ENCODE peak calls at places on chromosomes 12 and 14, in four cellular contexts. One of them, this sample, is unnamed.

GRCh38 chr14:70013269-70013873 is 134.2 kb downstream of the SMOC1 start:
- DNase-seq in heart left ventricle: no peak
- DNase-seq in foreskin fibroblast: no peak
- DNase-seq in GM12865: peak
- DNase-seq in this sample: no peak

GRCh38 chr14:100223332-100224171 is 15.4 kb upstream of the YY1 start:
- DNase-seq in GM12865: no peak
- DNase-seq in heart left ventricle: no peak
- DNase-seq in foreskin fibroblast: peak
- DNase-seq in this sample: no peak

GRCh38 chr12:82359115-82359478 is 768 bp downstream of the METTL25 start:
- DNase-seq in GM12865: peak
- DNase-seq in heart left ventricle: no peak
- DNase-seq in foreskin fibroblast: no peak
- DNase-seq in this sample: no peak

GRCh38 chr12:71871116-71871515 is 31.6 kb downstream of the TBC1D15 start:
- DNase-seq in foreskin fibroblast: peak
- DNase-seq in GM12865: no peak
- DNase-seq in heart left ventricle: no peak
- DNase-seq in this sample: no peak

GRCh38 chr12:133058203-133059125 is 21.2 kb downstream of the ZNF84 start:
- DNase-seq in heart left ventricle: no peak
- DNase-seq in foreskin fibroblast: no peak
- DNase-seq in GM12865: peak
- DNase-seq in this sample: no peak

GRCh38 chr12:104632724-104633181 is 176.0 kb downstream of the CHST11 start:
- DNase-seq in foreskin fibroblast: peak
- DNase-seq in heart left ventricle: no peak
- DNase-seq in GM12865: no peak
- DNase-seq in this sample: peak

GRCh38 chr14:75279739-75280447 is 1.3 kb downstream of the FOS start:
- DNase-seq in GM12865: no peak
- DNase-seq in heart left ventricle: no peak
- DNase-seq in foreskin fibroblast: no peak
- DNase-seq in this sample: no peak

GRCh38 chr14:67674480-67675218 is at the start of gene VTI1B:
- DNase-seq in GM12865: peak
- DNase-seq in foreskin fibroblast: peak
- DNase-seq in heart left ventricle: peak
- DNase-seq in this sample: peak

GRCh38 chr12:64187370-64187769 is 34.7 kb downstream of the KICS2 start:
- DNase-seq in foreskin fibroblast: peak
- DNase-seq in heart left ventricle: no peak
- DNase-seq in GM12865: no peak
- DNase-seq in this sample: peak

GRCh38 chr12:117514016-117514415 is 152.6 kb upstream of the NOS1 start:
- DNase-seq in foreskin fibroblast: no peak
- DNase-seq in heart left ventricle: no peak
- DNase-seq in GM12865: no peak
- DNase-seq in this sample: no peak

GRCh38 chr14:99570542-99571302 is 33.3 kb downstream of the CCDC85C start:
- DNase-seq in GM12865: no peak
- DNase-seq in foreskin fibroblast: no peak
- DNase-seq in heart left ventricle: no peak
- DNase-seq in this sample: no peak

GRCh38 chr12:13135336-13136178 is 32.1 kb upstream of the GSG1 start:
- DNase-seq in GM12865: no peak
- DNase-seq in heart left ventricle: no peak
- DNase-seq in foreskin fibroblast: peak
- DNase-seq in this sample: peak

GRCh38 chr14:103880334-103880985 is 33.1 kb upstream of the PPP1R13B start:
- DNase-seq in foreskin fibroblast: peak
- DNase-seq in GM12865: no peak
- DNase-seq in heart left ventricle: peak
- DNase-seq in this sample: peak

GRCh38 chr12:83817730-83818129 is 1094.9 kb downstream of the SLC6A15 start:
- DNase-seq in heart left ventricle: no peak
- DNase-seq in GM12865: no peak
- DNase-seq in foreskin fibroblast: no peak
- DNase-seq in this sample: no peak

GRCh38 chr12:113196996-113197395 is 11.5 kb downstream of the RITA1 start:
- DNase-seq in heart left ventricle: peak
- DNase-seq in GM12865: peak
- DNase-seq in foreskin fibroblast: peak
- DNase-seq in this sample: peak

GRCh38 chr12:97805086-97805485 is 342.5 kb downstream of the RMST start:
- DNase-seq in heart left ventricle: no peak
- DNase-seq in GM12865: no peak
- DNase-seq in foreskin fibroblast: no peak
- DNase-seq in this sample: no peak

GRCh38 chr14:35385042-35385839 is 19.3 kb downstream of the NFKBIA start:
- DNase-seq in GM12865: no peak
- DNase-seq in foreskin fibroblast: peak
- DNase-seq in heart left ventricle: peak
- DNase-seq in this sample: peak

GRCh38 chr12:89501793-89502192 is 22.8 kb downstream of the GALNT4 start:
- DNase-seq in GM12865: no peak
- DNase-seq in foreskin fibroblast: no peak
- DNase-seq in heart left ventricle: no peak
- DNase-seq in this sample: no peak

GRCh38 chr12:64181504-64182291 is 40.4 kb downstream of the KICS2 start:
- DNase-seq in foreskin fibroblast: peak
- DNase-seq in heart left ventricle: peak
- DNase-seq in GM12865: peak
- DNase-seq in this sample: peak

GRCh38 chr14:82855912-82856381 is 1322.3 kb upstream of the SEL1L start:
- DNase-seq in GM12865: peak
- DNase-seq in heart left ventricle: no peak
- DNase-seq in foreskin fibroblast: no peak
- DNase-seq in this sample: peak

GRCh38 chr14:71119075-71119474 is 211.8 kb downstream of the PCNX1 start:
- DNase-seq in foreskin fibroblast: no peak
- DNase-seq in GM12865: no peak
- DNase-seq in heart left ventricle: no peak
- DNase-seq in this sample: no peak

GRCh38 chr14:71117839-71118743 is 210.8 kb downstream of the PCNX1 start:
- DNase-seq in foreskin fibroblast: no peak
- DNase-seq in GM12865: peak
- DNase-seq in heart left ventricle: no peak
- DNase-seq in this sample: no peak

GRCh38 chr14:71115306-71115705 is 208.0 kb downstream of the PCNX1 start:
- DNase-seq in GM12865: no peak
- DNase-seq in heart left ventricle: no peak
- DNase-seq in foreskin fibroblast: no peak
- DNase-seq in this sample: no peak

GRCh38 chr14:71114580-71114979 is 207.3 kb downstream of the PCNX1 start:
- DNase-seq in heart left ventricle: no peak
- DNase-seq in GM12865: no peak
- DNase-seq in foreskin fibroblast: no peak
- DNase-seq in this sample: no peak

GRCh38 chr14:71116206-71117122 is 209.2 kb downstream of the PCNX1 start:
- DNase-seq in foreskin fibroblast: no peak
- DNase-seq in heart left ventricle: no peak
- DNase-seq in GM12865: peak
- DNase-seq in this sample: no peak
- TF ChIP-seq CTCF in foreskin fibroblast: no peak
- TF ChIP-seq CTCF in heart left ventricle: no peak
- TF ChIP-seq CTCF in GM12865: no peak
- TF ChIP-seq CTCF in this sample: no peak

GRCh38 chr12:121793501-121793835 is at the start of gene RHOF:
- DNase-seq in foreskin fibroblast: no peak
- DNase-seq in GM12865: peak
- DNase-seq in heart left ventricle: no peak
- DNase-seq in this sample: no peak
- H3K4me3 ChIP-seq in foreskin fibroblast: peak
- H3K4me3 ChIP-seq in GM12865: peak
- H3K4me3 ChIP-seq in heart left ventricle: peak
- H3K4me3 ChIP-seq in this sample: peak

GRCh38 chr14:33906968-33907367 is 43.9 kb downstream of the EGLN3 start:
- DNase-seq in GM12865: no peak
- DNase-seq in foreskin fibroblast: no peak
- DNase-seq in heart left ventricle: no peak
- DNase-seq in this sample: no peak

GRCh38 chr14:33911046-33911445 is 39.8 kb downstream of the EGLN3 start:
- DNase-seq in GM12865: no peak
- DNase-seq in foreskin fibroblast: no peak
- DNase-seq in heart left ventricle: no peak
- DNase-seq in this sample: no peak

GRCh38 chr14:33909380-33910084 is 41.3 kb downstream of the EGLN3 start:
- DNase-seq in heart left ventricle: no peak
- DNase-seq in GM12865: no peak
- DNase-seq in foreskin fibroblast: no peak
- DNase-seq in this sample: no peak

GRCh38 chr14:33904609-33905008 is 46.3 kb downstream of the EGLN3 start:
- DNase-seq in GM12865: no peak
- DNase-seq in heart left ventricle: no peak
- DNase-seq in foreskin fibroblast: no peak
- DNase-seq in this sample: no peak

DNA sequence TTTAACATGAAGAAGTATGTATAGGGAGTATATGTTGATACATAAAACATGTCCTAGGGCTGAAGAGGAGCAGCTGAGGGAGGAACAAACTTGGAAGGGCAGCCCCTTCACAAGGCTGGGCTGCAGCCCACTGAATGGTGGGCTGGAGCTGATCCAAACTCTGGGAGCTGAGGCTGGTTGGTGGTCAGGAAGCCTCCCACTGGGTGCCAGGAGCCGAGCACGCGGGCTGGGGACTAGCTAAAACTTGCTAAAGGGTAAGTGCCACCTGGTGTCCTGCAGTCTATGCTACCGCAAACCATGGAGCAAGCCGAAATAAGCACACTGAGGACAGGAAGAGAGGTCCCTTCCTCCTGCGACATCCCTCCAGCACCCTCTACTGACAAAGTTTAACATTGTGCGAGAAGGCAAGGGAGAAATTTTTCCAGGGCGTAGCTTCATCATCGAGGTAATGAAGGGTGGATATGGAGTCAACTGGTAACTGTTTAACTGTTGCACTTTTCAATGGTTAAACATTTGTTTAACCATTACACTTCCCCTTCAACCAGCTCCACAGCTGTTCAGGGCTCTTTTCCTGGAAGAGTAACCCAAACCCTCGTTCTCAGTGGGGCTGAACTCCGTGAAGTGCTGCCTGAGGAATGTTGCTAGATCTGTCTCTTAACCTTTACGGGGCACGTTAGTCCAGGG is 42.2 kb downstream of the EGLN3 start:
- DNase-seq in GM12865: peak
- DNase-seq in foreskin fibroblast: no peak
- DNase-seq in heart left ventricle: no peak
- DNase-seq in this sample: no peak
- TF ChIP-seq CTCF in GM12865: no peak
- TF ChIP-seq CTCF in foreskin fibroblast: no peak
- TF ChIP-seq CTCF in heart left ventricle: no peak
- TF ChIP-seq CTCF in this sample: no peak

DNA sequence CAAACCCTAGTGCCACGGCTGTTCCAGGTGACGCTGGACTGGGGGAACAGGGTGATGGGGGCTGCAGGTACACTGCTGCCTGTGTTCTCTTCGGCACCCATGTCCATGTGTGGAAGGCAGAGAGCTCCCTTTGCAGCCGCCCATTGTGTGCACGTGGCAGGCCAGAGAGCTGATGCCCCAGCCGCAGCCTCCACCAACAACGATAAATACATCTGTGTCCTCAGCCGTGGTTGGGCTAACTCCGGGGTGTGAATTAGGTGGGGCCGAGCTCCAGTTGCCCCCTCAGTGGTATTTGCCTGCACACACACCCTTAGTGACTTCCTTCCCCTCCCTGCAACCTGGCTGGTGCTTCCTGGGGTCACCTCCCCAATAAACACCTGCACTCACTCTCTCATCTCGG is 112.4 kb downstream of the ZNF664 start:
- DNase-seq in foreskin fibroblast: no peak
- DNase-seq in heart left ventricle: no peak
- DNase-seq in GM12865: no peak
- DNase-seq in this sample: no peak
- H3K4me3 ChIP-seq in foreskin fibroblast: no peak
- H3K4me3 ChIP-seq in heart left ventricle: no peak
- H3K4me3 ChIP-seq in GM12865: no peak
- H3K4me3 ChIP-seq in this sample: no peak

GRCh38 chr14:77557391-77557790 is 58.8 kb upstream of the ISM2 start:
- DNase-seq in heart left ventricle: no peak
- DNase-seq in foreskin fibroblast: no peak
- DNase-seq in GM12865: peak
- DNase-seq in this sample: no peak

GRCh38 chr14:77562681-77563080 is 53.8 kb downstream of the SPTLC2 start:
- DNase-seq in GM12865: no peak
- DNase-seq in foreskin fibroblast: peak
- DNase-seq in heart left ventricle: no peak
- DNase-seq in this sample: peak

GRCh38 chr14:77556946-77557345 is 58.3 kb upstream of the ISM2 start:
- DNase-seq in GM12865: peak
- DNase-seq in heart left ventricle: no peak
- DNase-seq in foreskin fibroblast: no peak
- DNase-seq in this sample: no peak

GRCh38 chr14:77561881-77562280 is 54.6 kb downstream of the SPTLC2 start:
- DNase-seq in foreskin fibroblast: no peak
- DNase-seq in heart left ventricle: no peak
- DNase-seq in GM12865: no peak
- DNase-seq in this sample: no peak

GRCh38 chr14:77559381-77559780 is 57.1 kb downstream of the SPTLC2 start:
- DNase-seq in foreskin fibroblast: no peak
- DNase-seq in heart left ventricle: no peak
- DNase-seq in GM12865: no peak
- DNase-seq in this sample: no peak
- TF ChIP-seq CTCF in foreskin fibroblast: no peak
- TF ChIP-seq CTCF in heart left ventricle: no peak
- TF ChIP-seq CTCF in GM12865: no peak
- TF ChIP-seq CTCF in this sample: no peak

DNA sequence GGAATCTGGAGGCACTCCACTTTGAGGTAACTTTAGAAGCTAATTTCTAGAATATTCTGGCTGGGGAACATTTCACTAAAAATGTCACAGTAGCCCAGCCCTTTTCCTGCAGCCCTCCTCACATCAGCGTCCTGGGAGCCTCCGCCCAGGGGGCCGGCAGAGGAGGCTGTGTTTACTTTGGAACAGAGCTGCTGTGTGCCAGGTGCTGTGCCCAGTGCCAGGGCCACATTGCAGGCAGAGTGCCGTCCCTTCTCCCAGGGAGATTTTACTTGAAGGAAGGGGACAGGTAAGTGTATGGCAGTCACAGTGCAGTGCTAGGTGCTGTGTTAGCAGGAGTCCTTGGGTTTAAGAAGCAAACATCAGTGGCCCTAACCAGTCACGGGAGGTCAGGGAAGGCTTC is 62.3 kb downstream of the TSPAN11 start:
- DNase-seq in heart left ventricle: no peak
- DNase-seq in foreskin fibroblast: no peak
- DNase-seq in GM12865: no peak
- DNase-seq in this sample: no peak
- H3K4me3 ChIP-seq in heart left ventricle: no peak
- H3K4me3 ChIP-seq in foreskin fibroblast: no peak
- H3K4me3 ChIP-seq in GM12865: no peak
- H3K4me3 ChIP-seq in this sample: no peak